ENCODE peak calls at places on chromosome 2, in six cellular contexts. Z is IMR-90, J is mesenchymal stem cell, A is neuronal stem cell, R is H9, G is H1. I is an unnamed sample. For H3K4me1, the result is how much of the 10 kb centered on the place peaks cover.

GRCh38 chr2:113157108-113157896 is 16.5 kb upstream of the PSD4 start:
- DNase-seq in Z (no peak), J (no peak), A (no peak), R (peak), G (no peak), I (peak)

GRCh38 chr2:148675708-148676107 is 31.2 kb downstream of the EPC2 start:
- DNase-seq in Z (peak), J (peak), A (no peak), R (no peak), G (no peak), I (no peak)

GRCh38 chr2:98569197-98569793 is 39.0 kb downstream of the COA5 start:
- DNase-seq in Z (no peak), J (peak), A (peak), R (peak), G (peak), I (peak)

GRCh38 chr2:205683179-205683978 is 1.1 kb downstream of the NRP2 start:
- DNase-seq in Z (peak), J (peak), A (no peak), R (no peak), G (no peak), I (peak)

GRCh38 chr2:38572167-38572566 is 30.6 kb downstream of the HNRNPLL start:
- DNase-seq in Z (peak), J (peak), A (no peak), R (no peak), G (no peak), I (peak)

GRCh38 chr2:182542501-182543258 is 115.8 kb upstream of the PDE1A start:
- DNase-seq in Z (peak), J (peak), A (no peak), R (no peak), G (no peak), I (no peak)

GRCh38 chr2:41737888-41738287 is 309.9 kb upstream of the PKDCC start:
- DNase-seq in Z (no peak), J (no peak), A (no peak), R (no peak), G (no peak), I (no peak)

GRCh38 chr2:52810460-52810859 is 957.1 kb upstream of the CHAC2 start:
- DNase-seq in Z (peak), J (peak), A (peak), R (peak), G (no peak), I (no peak)

GRCh38 chr2:240573516-240574385 is 5.5 kb downstream of the RNPEPL1 start:
- DNase-seq in Z (no peak), J (no peak), A (no peak), R (no peak), G (no peak), I (no peak)

GRCh38 chr2:48313036-48313877 is 216.7 kb upstream of the STON1 start:
- DNase-seq in Z (no peak), J (no peak), A (no peak), R (no peak), G (no peak), I (peak)

GRCh38 chr2:231929961-231930600 is 3.9 kb upstream of the NPPC start:
- DNase-seq in Z (peak), J (peak), A (no peak), R (peak), G (no peak), I (no peak)

GRCh38 chr2:5691659-5692529 is at the start of gene SOX11:
- DNase-seq in Z (peak), J (peak), A (peak), R (peak), G (peak), I (no peak)

GRCh38 chr2:234983011-234983726 is 31.4 kb downstream of the SH3BP4 start:
- DNase-seq in Z (no peak), J (no peak), A (no peak), R (no peak), G (no peak), I (no peak)

GRCh38 chr2:20428717-20429490 is 18.0 kb upstream of the RHOB start:
- DNase-seq in Z (no peak), J (no peak), A (no peak), R (no peak), G (no peak), I (no peak)

GRCh38 chr2:223797811-223798721 is 39.3 kb downstream of the AP1S3 start:
- DNase-seq in Z (peak), J (peak), A (peak), R (no peak), G (no peak), I (peak)

GRCh38 chr2:50343157-50343821 is 688.6 kb downstream of the NRXN1 start:
- DNase-seq in Z (no peak), J (no peak), A (no peak), R (no peak), G (no peak), I (no peak)

GRCh38 chr2:65922794-65923193 is 490.4 kb upstream of the SPRED2 start:
- DNase-seq in Z (no peak), J (no peak), A (no peak), R (no peak), G (no peak), I (peak)

GRCh38 chr2:74219846-74220486 is 21.6 kb downstream of the MTHFD2 start:
- DNase-seq in Z (no peak), J (no peak), A (no peak), R (no peak), G (no peak), I (no peak)

GRCh38 chr2:65329551-65329950 is 101.9 kb downstream of the ACTR2 start:
- DNase-seq in Z (no peak), J (no peak), A (no peak), R (no peak), G (no peak), I (no peak)

GRCh38 chr2:23944527-23944926 is 4.3 kb downstream of the UBXN2A start:
- DNase-seq in Z (no peak), J (no peak), A (no peak), R (no peak), G (no peak), I (no peak)

GRCh38 chr2:101958071-101958470 is 33.7 kb upstream of the IL1R2 start:
- DNase-seq in Z (no peak), J (peak), A (no peak), R (no peak), G (no peak), I (peak)

GRCh38 chr2:234836251-234836650 is 115.6 kb upstream of the SH3BP4 start:
- DNase-seq in Z (no peak), J (peak), A (no peak), R (no peak), G (no peak), I (no peak)

GRCh38 chr2:147355706-147356105 is 489.1 kb upstream of the ACVR2A start:
- DNase-seq in Z (no peak), J (no peak), A (no peak), R (no peak), G (no peak), I (peak)

GRCh38 chr2:75500633-75501032 is 60.1 kb downstream of the EVA1A start:
- DNase-seq in Z (peak), J (no peak), A (no peak), R (no peak), G (no peak), I (no peak)

GRCh38 chr2:42053791-42054656 is 6.2 kb downstream of the PKDCC start:
- DNase-seq in Z (no peak), J (peak), A (no peak), R (no peak), G (no peak), I (no peak)

GRCh38 chr2:47266939-47267338 is 111.8 kb upstream of the STPG4 start:
- DNase-seq in Z (no peak), J (no peak), A (no peak), R (no peak), G (no peak), I (no peak)

GRCh38 chr2:219297766-219298456 is 11.3 kb downstream of the PTPRN start:
- DNase-seq in Z (no peak), J (peak), A (no peak), R (no peak), G (no peak), I (no peak)

GRCh38 chr2:11938196-11938595 is 191.8 kb downstream of the LPIN1 start:
- DNase-seq in Z (peak), J (no peak), A (no peak), R (no peak), G (no peak), I (peak)

GRCh38 chr2:157327200-157327599 is 1.6 kb upstream of the ERMN start:
- DNase-seq in Z (no peak), J (no peak), A (no peak), R (no peak), G (no peak), I (no peak)

GRCh38 chr2:232232915-232233314 is 145.6 kb upstream of the ALPP start:
- DNase-seq in Z (no peak), J (no peak), A (no peak), R (no peak), G (no peak), I (no peak)

GRCh38 chr2:226730487-226730886 is 69.1 kb downstream of the IRS1 start:
- DNase-seq in Z (peak), J (peak), A (no peak), R (peak), G (no peak), I (no peak)

GRCh38 chr2:191401287-191401686 is 156.1 kb downstream of the MYO1B start:
- DNase-seq in Z (peak), J (no peak), A (peak), R (no peak), G (no peak), I (peak)

DNA sequence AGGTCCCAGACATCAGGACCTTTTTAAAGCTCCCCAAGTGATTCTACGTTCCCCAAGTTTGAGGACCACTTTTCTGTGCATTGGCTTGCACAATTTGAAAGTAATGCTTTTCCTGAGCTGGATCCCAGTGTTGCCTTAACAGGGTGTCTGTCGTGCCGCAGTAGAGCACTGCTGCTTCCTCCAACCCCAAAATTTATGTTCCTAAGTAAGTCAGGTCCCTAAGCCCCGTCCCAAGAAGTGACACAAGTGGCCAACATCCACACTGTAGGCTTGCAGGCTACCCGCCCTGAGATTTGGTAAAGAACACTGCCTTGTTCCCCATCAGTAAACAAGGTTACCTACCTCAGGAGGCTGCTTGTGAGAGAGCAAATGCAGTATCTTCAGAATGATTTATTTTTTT is 2.0 kb downstream of the SFT2D3 start:
- DNase-seq in Z (no peak), J (no peak), A (no peak), R (no peak), G (no peak), I (no peak)
- H3K4me1 ChIP-seq in Z (under half), J (under half), A (under half), R (under half), G (under half), I (under half)

DNA sequence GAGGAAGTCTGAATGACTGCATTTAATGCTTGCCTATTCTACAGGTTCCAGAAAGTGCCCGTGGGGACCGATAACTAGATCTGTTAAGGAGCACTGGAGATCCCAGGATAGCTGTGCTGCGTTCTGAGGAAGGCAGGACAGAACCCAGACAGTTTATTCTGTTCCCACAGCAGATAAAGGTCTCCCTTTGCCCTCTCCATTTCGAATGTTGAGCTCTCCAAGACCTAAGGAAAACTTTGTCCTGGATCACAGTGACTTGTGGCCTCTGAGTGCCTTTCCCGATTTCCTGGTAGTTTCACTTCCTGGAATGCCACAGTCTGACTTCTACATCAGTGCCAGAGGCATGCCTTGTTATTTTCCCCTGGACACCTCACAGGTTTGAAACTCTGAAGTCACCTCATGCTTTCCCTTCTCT is 50.1 kb upstream of the ZFP36L2 start:
- DNase-seq in Z (no peak), J (peak), A (no peak), R (no peak), G (no peak), I (no peak)
- H3K9ac ChIP-seq in Z (no peak), J (no peak), A (no peak), R (no peak), G (no peak), I (no peak)

DNA sequence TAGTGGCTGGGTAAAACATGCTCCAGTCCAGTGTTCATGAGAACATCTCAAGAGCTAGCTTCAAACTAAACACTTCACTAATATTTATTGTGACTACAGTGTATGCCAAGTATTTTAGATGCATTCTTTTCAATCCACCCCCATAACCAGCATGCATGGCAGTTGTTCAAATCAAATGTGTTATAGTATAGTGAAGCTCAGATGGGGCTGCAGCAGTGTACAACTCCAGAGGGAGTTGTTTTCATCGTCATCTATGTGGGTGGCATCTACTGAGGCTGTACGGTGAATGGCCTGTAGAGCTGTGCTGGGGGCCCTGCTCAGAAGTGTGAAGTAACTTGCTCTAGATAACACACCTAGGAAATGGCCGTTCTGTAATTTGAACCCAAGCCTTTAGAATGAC is 71.8 kb upstream of the LRATD1 start:
- DNase-seq in Z (no peak), J (no peak), A (no peak), R (no peak), G (no peak), I (peak)
- H3K14ac ChIP-seq in Z (no peak), J (no peak), A (no peak), R (no peak), G (no peak), I (no peak)

GRCh38 chr2:55038428-55038827 is 11.8 kb downstream of the RTN4 start:
- DNase-seq in Z (no peak), J (no peak), A (no peak), R (no peak), G (no peak), I (no peak)
- H3K4me1 ChIP-seq in Z (under half), J (under half), A (under half), R (under half), G (under half), I (under half)

GRCh38 chr2:695111-695510 is 17.9 kb upstream of the TMEM18 start:
- DNase-seq in Z (no peak), J (no peak), A (no peak), R (no peak), G (no peak), I (no peak)
- H3K9ac ChIP-seq in Z (no peak), J (no peak), A (no peak), R (no peak), G (no peak), I (no peak)

GRCh38 chr2:214492152-214492551 is 81.3 kb downstream of the VWC2L start:
- DNase-seq in Z (no peak), J (no peak), A (no peak), R (no peak), G (no peak), I (no peak)
- H3K14ac ChIP-seq in Z (no peak), J (no peak), A (no peak), R (no peak), G (no peak), I (no peak)

DNA sequence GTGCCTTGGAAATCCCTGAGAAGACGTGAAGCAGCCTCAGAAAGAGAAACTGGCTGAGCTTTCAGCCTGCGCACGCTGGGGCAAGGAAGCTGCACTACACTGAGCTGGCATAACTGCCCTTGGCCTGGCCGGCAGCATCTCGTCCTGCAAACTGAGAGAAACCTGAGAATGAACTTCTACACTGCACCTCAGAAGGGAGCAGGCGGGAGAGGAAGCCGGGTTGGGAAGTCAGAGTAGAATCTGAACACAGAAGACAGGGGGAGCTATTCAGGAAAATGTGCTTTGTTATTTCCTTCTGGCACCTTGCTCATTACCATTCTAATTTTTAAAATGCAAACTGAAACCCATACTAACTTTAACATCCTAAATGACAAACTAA is 70.9 kb downstream of the ZEB2 start:
- DNase-seq in Z (no peak), J (no peak), A (no peak), R (peak), G (no peak), I (no peak)
- H3K4me1 ChIP-seq in Z (under half), J (under half), A (under half), R (under half), G (under half), I (under half)

GRCh38 chr2:208186465-208186864 is 3.4 kb downstream of the C2orf80 start:
- DNase-seq in Z (no peak), J (no peak), A (no peak), R (no peak), G (no peak), I (no peak)

GRCh38 chr2:208182835-208183234 is 7.0 kb downstream of the C2orf80 start:
- DNase-seq in Z (no peak), J (no peak), A (no peak), R (no peak), G (no peak), I (no peak)

GRCh38 chr2:208183526-208183925 is 6.3 kb downstream of the C2orf80 start:
- DNase-seq in Z (no peak), J (no peak), A (no peak), R (peak), G (no peak), I (no peak)

GRCh38 chr2:208186921-208187320 is 2.9 kb downstream of the C2orf80 start:
- DNase-seq in Z (no peak), J (no peak), A (no peak), R (no peak), G (no peak), I (no peak)

GRCh38 chr2:208183937-208184336 is 5.9 kb downstream of the C2orf80 start:
- DNase-seq in Z (no peak), J (no peak), A (no peak), R (no peak), G (no peak), I (no peak)
- H3K9ac ChIP-seq in Z (no peak), J (no peak), A (no peak), R (no peak), G (no peak), I (no peak)

GRCh38 chr2:237092920-237093781 is 7.5 kb downstream of the COPS8 start:
- DNase-seq in Z (peak), J (peak), A (no peak), R (no peak), G (no peak), I (no peak)
- H3K14ac ChIP-seq in Z (no peak), J (no peak), A (no peak), R (no peak), G (no peak), I (no peak)

GRCh38 chr2:28343184-28343942 is 49.3 kb upstream of the FOSL2 start:
- DNase-seq in Z (no peak), J (no peak), A (no peak), R (no peak), G (no peak), I (no peak)
- H3K4me1 ChIP-seq in Z (under half), J (under half), A (under half), R (under half), G (under half), I (under half)

I was measured in trophoblast cell.